ENCODE peak calls at places on chromosomes 6 and 20, in ten cellular contexts. Y is mucosa of descending colon, H is choroid plexus epithelial cell, I is fibroblast of lung, X is pancreas, G is neural progenitor cell, L is MM.1S, U is AG10803, T is body of pancreas, K is ovary. V is an unnamed sample.
A peak's percentile ranks its signal among the peaks of the same experiment; 100 is the strongest.

GRCh38 chr6:71194730-71195129 is 93.9 kb upstream of the OGFRL1 start:
- DNase-seq in U (peak; percentile 89), H (peak; percentile 83), T (no peak), I (peak; percentile 75), L (no peak), K (no peak), X (no peak), G (no peak), Y (no peak), V (peak; percentile 79)

GRCh38 chr6:136550045-136550329 is 235 bp downstream of the MAP7 start:
- DNase-seq in I (no peak), Y (no peak), U (no peak), H (no peak), T (no peak), G (no peak), X (no peak), L (no peak), K (peak; percentile 19), V (no peak)

GRCh38 chr20:63693975-63694595 is 2.4 kb upstream of the TNFRSF6B start:
- DNase-seq in G (no peak), T (no peak), K (no peak), I (no peak), U (no peak), X (peak; percentile 45), H (no peak), L (no peak), Y (no peak), V (no peak)

GRCh38 chr6:152595507-152595906 is 41.7 kb downstream of the SYNE1 start:
- DNase-seq in Y (no peak), K (no peak), G (peak; percentile 6), L (no peak), T (peak; percentile 21), U (peak; percentile 23), H (peak; percentile 38), I (no peak), X (no peak), V (peak; percentile 32)

GRCh38 chr6:167517546-167517945 is 192.7 kb downstream of the TTLL2 start:
- DNase-seq in K (no peak), U (no peak), T (no peak), H (no peak), Y (no peak), I (no peak), X (no peak), L (no peak), G (no peak), V (no peak)

GRCh38 chr6:136822051-136822378 is 377 bp upstream of the PEX7 start:
- DNase-seq in G (peak; percentile 7), K (peak; percentile 14), H (peak; percentile 60), X (no peak), L (no peak), U (peak; percentile 46), Y (peak; percentile 44), I (no peak), T (no peak), V (peak; percentile 54)

GRCh38 chr20:55417797-55418196 is 587.5 kb downstream of the CBLN4 start:
- DNase-seq in H (no peak), T (no peak), G (no peak), X (no peak), L (no peak), U (no peak), Y (no peak), I (no peak), K (no peak), V (peak; percentile 1)

GRCh38 chr20:47318596-47319516 is 37.6 kb downstream of the ZMYND8 start:
- DNase-seq in T (peak; percentile 77), U (peak; percentile 77), H (no peak), Y (peak; percentile 76), X (peak; percentile 69), G (peak; percentile 80), I (peak; percentile 89), K (peak; percentile 83), L (no peak), V (peak; percentile 79)

GRCh38 chr6:12289655-12290489 is at the start of gene EDN1:
- DNase-seq in L (peak; percentile 75), H (peak; percentile 84), G (peak; percentile 95), U (peak; percentile 78), I (peak; percentile 71), K (peak; percentile 40), Y (peak; percentile 84), T (peak; percentile 82), X (peak; percentile 86), V (peak; percentile 79)

GRCh38 chr6:143700684-143701342 is 23.0 kb downstream of the PHACTR2 start:
- DNase-seq in G (no peak), Y (no peak), X (no peak), L (no peak), K (peak; percentile 18), T (no peak), U (peak; percentile 84), I (peak; percentile 86), H (peak; percentile 84), V (peak; percentile 79)

GRCh38 chr6:159716247-159717086 is 10.8 kb upstream of the WTAP start:
- DNase-seq in L (no peak), K (peak; percentile 31), X (no peak), I (peak; percentile 98), Y (no peak), H (peak; percentile 93), U (peak; percentile 99), T (peak; percentile 68), G (no peak), V (peak; percentile 97)

GRCh38 chr6:137702791-137703424 is 164.2 kb upstream of the TNFAIP3 start:
- DNase-seq in Y (no peak), X (no peak), I (no peak), G (no peak), H (no peak), U (no peak), T (no peak), K (no peak), L (no peak), V (no peak)

GRCh38 chr20:24478584-24478983 is 9.2 kb downstream of the SYNDIG1 start:
- DNase-seq in T (no peak), Y (no peak), K (no peak), X (no peak), U (no peak), L (no peak), I (no peak), G (peak; percentile 38), H (no peak), V (no peak)

GRCh38 chr20:19211661-19212523 is 550 bp upstream of the SLC24A3 start:
- DNase-seq in K (peak; percentile 66), U (no peak), L (no peak), X (peak; percentile 75), I (no peak), T (peak; percentile 32), G (peak; percentile 66), Y (peak; percentile 40), H (peak; percentile 16), V (no peak)

GRCh38 chr6:78615430-78615904 is 251.9 kb upstream of the IRAK1BP1 start:
- DNase-seq in X (no peak), K (no peak), H (peak; percentile 50), U (no peak), L (peak; percentile 28), Y (no peak), G (no peak), I (no peak), T (no peak), V (peak; percentile 49)
- H3K4me3 ChIP-seq in X (no peak overlapping the region), K (no peak overlapping the region), H (no peak overlapping the region), U (no peak overlapping the region), L (no peak overlapping the region), Y (no peak overlapping the region), G (no peak overlapping the region), I (no peak overlapping the region), T (no peak overlapping the region), V (no peak overlapping the region)

DNA sequence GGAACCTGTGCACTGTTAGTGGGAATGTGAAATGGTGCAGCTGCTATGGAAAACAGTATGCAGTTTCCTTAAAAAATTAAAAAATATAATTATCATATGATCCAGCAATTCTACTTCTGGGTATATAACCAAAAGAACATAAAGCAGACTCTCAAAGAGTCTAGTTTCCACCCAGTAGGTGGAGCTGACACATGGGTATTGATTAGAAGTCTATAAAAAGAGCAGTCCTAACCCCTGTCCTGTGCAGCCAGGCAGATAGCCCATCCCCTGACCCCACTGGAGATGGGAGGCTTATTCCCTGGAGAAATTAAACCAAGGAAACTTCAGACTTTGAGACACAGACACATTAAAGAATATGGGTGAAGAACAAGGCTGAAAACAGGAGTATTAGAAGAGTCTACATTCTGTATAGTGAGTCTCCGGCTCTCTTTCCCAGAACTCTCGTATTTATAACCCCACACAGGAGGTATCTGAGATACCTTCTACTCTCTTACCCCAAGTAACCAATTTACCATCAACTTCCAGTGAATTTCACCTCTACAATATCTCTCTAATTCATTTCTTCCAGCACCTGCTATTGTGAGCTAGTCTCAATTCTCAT is 92.3 kb downstream of the SEL1L2 start:
- DNase-seq in H (no peak), X (no peak), K (no peak), Y (no peak), T (no peak), G (peak; percentile 23), L (no peak), U (no peak), I (no peak), V (no peak)
- TF ChIP-seq CTCF in H (no peak), X (no peak), K (no peak), Y (no peak), T (no peak), G (peak; percentile 38), L (peak; percentile 12), U (peak; percentile 49), I (no peak), V (peak; percentile 4)

DNA sequence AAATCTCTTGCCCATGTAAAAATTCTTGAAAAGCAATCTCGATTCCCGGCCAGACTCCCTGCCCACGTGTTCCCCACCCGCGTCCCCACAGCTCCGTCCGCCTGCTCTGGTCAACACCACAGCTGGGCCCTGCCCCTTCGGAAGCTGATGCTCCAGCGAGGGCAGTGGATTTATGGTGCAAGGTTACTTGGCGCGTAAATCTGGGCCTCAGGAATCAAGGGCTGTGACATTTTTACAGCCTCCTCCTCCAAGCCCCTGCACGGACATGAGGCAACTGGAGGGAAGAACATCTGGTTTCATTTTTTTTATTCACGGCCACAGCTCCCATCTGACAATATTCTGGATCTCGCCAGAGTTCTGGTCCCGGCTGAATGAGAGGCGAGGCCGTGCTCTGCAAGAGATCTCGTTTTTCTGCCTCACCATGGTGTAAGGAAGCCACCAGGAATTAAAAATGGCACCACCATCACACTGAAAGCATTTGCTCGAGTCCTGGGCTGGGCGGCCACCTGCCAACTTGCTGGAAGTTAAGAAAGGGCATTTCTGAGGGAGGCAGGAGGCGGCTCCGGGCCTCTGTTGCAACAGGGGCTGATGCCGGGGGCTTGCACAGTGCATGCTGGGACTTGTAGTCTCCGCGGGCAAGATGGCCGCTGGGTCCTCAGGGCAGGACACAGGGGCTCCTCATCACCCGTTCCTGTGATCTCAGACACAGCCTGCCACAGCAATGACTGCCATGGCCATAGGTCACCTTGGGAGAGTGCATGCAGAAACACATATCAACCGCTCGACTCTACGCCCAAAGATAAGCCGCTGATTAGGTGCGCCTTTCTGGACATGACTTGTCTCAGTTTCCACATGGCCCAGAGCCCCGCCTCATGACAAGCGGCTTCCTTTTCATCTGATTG is 148.5 kb downstream of the LY86 start:
- DNase-seq in Y (peak; percentile 34), X (no peak), G (peak; percentile 75), T (peak; percentile 30), L (no peak), K (peak; percentile 81), U (peak; percentile 91), H (peak; percentile 34), I (peak; percentile 56), V (peak; percentile 95)
- H3K4me3 ChIP-seq in Y (no peak overlapping the region), X (no peak overlapping the region), G (no peak overlapping the region), T (no peak overlapping the region), L (no peak overlapping the region), K (peak overlapping the region; percentile 33), U (peak overlapping the region; percentile 58), H (peak overlapping the region; percentile 47), I (peak overlapping the region; percentile 33), V (peak overlapping the region; percentile 56)

DNA sequence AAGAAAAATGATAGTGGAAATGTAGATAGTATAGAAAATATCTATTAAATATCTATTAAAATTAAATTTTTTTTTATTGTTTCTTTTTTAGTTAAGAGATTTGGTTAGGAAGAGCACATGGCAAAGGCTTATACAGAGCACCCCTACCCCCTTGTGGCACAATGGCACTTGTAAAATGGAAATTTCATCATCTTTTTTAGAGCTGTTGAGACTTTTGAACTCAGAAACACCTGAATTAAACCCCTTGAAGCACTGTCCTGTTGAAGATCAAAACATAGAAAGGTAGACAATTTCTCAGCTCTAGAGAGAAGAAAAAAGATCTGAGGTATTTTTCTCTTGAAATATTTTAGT is 572.4 kb downstream of the PKHD1 start:
- DNase-seq in L (no peak), H (no peak), K (no peak), T (no peak), G (no peak), U (no peak), I (no peak), X (no peak), Y (no peak), V (no peak)
- TF ChIP-seq CTCF in L (no peak), H (no peak), K (no peak), T (no peak), G (peak; percentile 36), U (no peak), I (no peak), X (no peak), Y (no peak), V (no peak)

V was measured in fibroblast of villous mesenchyme.